ENCODE peak calls at places on chromosomes 4 and X, in ten cellular contexts. O is germinal center; D is GM20000; P is prostate gland; E is CD4-positive, alpha-beta memory T cell; Y is endothelial cell; V is ovary; I is activated T-cell treated with anti-CD3 and anti-CD28 coated beads for 24 hours; F is NCI-H2029 treated with DMSO at 0.1 percent for 48 hours; H is ELF-1. N is an unnamed sample.

GRCh38 chrX:148043456-148043855 is 62.3 kb downstream of the FMR1NB start:
- DNase-seq in P (no peak), H (no peak), F (no peak), V (no peak), I (no peak), O (no peak), E (no peak), D (no peak), Y (no peak), N (no peak)

GRCh38 chr4:176002007-176002623 is 63.5 kb upstream of the WDR17 start:
- DNase-seq in O (peak; percentile 63), F (no peak), I (no peak), E (no peak), H (peak; percentile 31), D (peak; percentile 40), P (no peak), Y (peak; percentile 47), V (no peak), N (no peak)

GRCh38 chr4:97664741-97665140 is 478.5 kb downstream of the STPG2 start:
- DNase-seq in O (no peak), Y (no peak), D (no peak), P (no peak), F (no peak), H (no peak), V (no peak), E (no peak), I (no peak), N (no peak)

GRCh38 chr4:7964890-7965662 is 25.4 kb upstream of the AFAP1 start:
- DNase-seq in E (peak; percentile 41), H (peak; percentile 87), P (peak; percentile 68), Y (no peak), F (no peak), V (peak; percentile 39), D (no peak), O (no peak), I (no peak), N (no peak)

GRCh38 chr4:38311495-38311894 is 351.3 kb downstream of the PTTG2 start:
- DNase-seq in O (no peak), Y (no peak), F (no peak), P (no peak), V (no peak), D (no peak), E (no peak), H (no peak), I (no peak), N (no peak)

GRCh38 chr4:151408630-151409469 is at the start of gene FHIP1A:
- DNase-seq in H (peak; percentile 88), O (peak; percentile 85), F (peak; percentile 54), V (peak; percentile 84), E (peak; percentile 86), Y (peak; percentile 63), D (peak; percentile 89), P (peak; percentile 94), I (peak; percentile 72), N (peak; percentile 78)

GRCh38 chrX:39336709-39337294 is 535.5 kb downstream of the MID1IP1 start:
- DNase-seq in F (peak; percentile 90), I (no peak), H (no peak), E (peak; percentile 15), Y (no peak), D (peak; percentile 20), V (peak; percentile 56), O (no peak), P (peak; percentile 30), N (no peak)

GRCh38 chr4:34158883-34159282 is 2085.4 kb downstream of the ARAP2 start:
- DNase-seq in D (no peak), Y (no peak), H (no peak), P (no peak), F (no peak), I (no peak), V (no peak), E (no peak), O (no peak), N (no peak)

GRCh38 chr4:139962130-139962684 is 191.8 kb downstream of the MAML3 start:
- DNase-seq in D (no peak), P (no peak), V (no peak), O (no peak), I (no peak), F (no peak), E (no peak), H (no peak), Y (no peak), N (no peak)

GRCh38 chr4:113434247-113434587 is 327.3 kb downstream of the CAMK2D start:
- DNase-seq in Y (no peak), V (no peak), P (no peak), H (no peak), D (no peak), E (no peak), F (no peak), I (no peak), O (no peak), N (no peak)

GRCh38 chrX:40552768-40553167 is 28.0 kb upstream of the ATP6AP2 start:
- DNase-seq in O (no peak), E (no peak), F (no peak), D (no peak), P (no peak), H (no peak), I (no peak), V (no peak), Y (no peak), N (no peak)

GRCh38 chr4:32455231-32455630 is 1735.1 kb downstream of the PCDH7 start:
- DNase-seq in V (no peak), P (no peak), H (no peak), E (no peak), O (no peak), F (no peak), Y (no peak), I (no peak), D (no peak), N (no peak)

GRCh38 chr4:159434496-159435241 is 331.8 kb downstream of the RAPGEF2 start:
- DNase-seq in Y (no peak), O (no peak), F (no peak), D (no peak), V (no peak), E (no peak), H (no peak), P (no peak), I (no peak), N (no peak)

GRCh38 chr4:104491826-104492771 is 2.6 kb downstream of the CXXC4 start:
- DNase-seq in I (no peak), E (peak; percentile 11), P (peak; percentile 5), Y (no peak), O (no peak), D (peak; percentile 67), V (peak; percentile 22), F (peak; percentile 44), H (peak; percentile 33), N (no peak)

GRCh38 chr4:91935217-91935616 is 368.5 kb upstream of the GRID2 start:
- DNase-seq in I (no peak), H (peak; percentile 8), D (no peak), F (no peak), Y (no peak), O (no peak), E (no peak), V (no peak), P (no peak), N (no peak)

GRCh38 chrX:141375011-141375730 is 132.9 kb upstream of the SPANXC start:
- DNase-seq in D (no peak), H (no peak), I (no peak), O (no peak), Y (no peak), F (no peak), E (no peak), P (no peak), V (no peak), N (no peak)

N was measured in Jurkat, Clone E6-1.